ENCODE peak calls at places on chromosome 12, in six cellular contexts. P is GM12865, W is coronary artery, F is GM23338, R is astrocyte of the spinal cord, G is IMR-90. E is an unnamed sample.

GRCh38 chr12:18320036-18320617 is 58.8 kb downstream of the PIK3C2G start:
- DNase-seq in P (peak; percentile 59), G (peak; percentile 69), R (peak; percentile 75), W (no peak), F (peak; percentile 78), E (peak; percentile 69)

GRCh38 chr12:68279227-68280054 is 26.0 kb upstream of the IL22 start:
- DNase-seq in R (no peak), W (no peak), F (no peak), G (peak; percentile 28), P (no peak), E (no peak)

GRCh38 chr12:43882578-43883178 is 46.8 kb downstream of the TMEM117 start:
- DNase-seq in R (peak; percentile 65), W (no peak), G (peak; percentile 76), F (peak; percentile 79), P (peak; percentile 67), E (peak; percentile 72)

GRCh38 chr12:47867496-47867941 is 37.3 kb downstream of the VDR start:
- DNase-seq in W (no peak), G (peak; percentile 96), F (no peak), P (no peak), R (peak; percentile 90), E (peak; percentile 96)

GRCh38 chr12:106585862-106586534 is 3.2 kb downstream of the RFX4 start:
- DNase-seq in R (no peak), P (no peak), G (no peak), F (peak; percentile 86), W (no peak), E (no peak)

GRCh38 chr12:47801170-47801903 is 18.4 kb downstream of the HDAC7 start:
- DNase-seq in F (no peak), W (no peak), R (no peak), P (no peak), G (no peak), E (no peak)

GRCh38 chr12:105332925-105333324 is 2.4 kb downstream of the C12orf75 start:
- DNase-seq in W (no peak), F (no peak), P (no peak), G (no peak), R (no peak), E (no peak)

GRCh38 chr12:70083677-70084020 is 159.6 kb upstream of the CNOT2 start:
- DNase-seq in W (no peak), R (no peak), F (no peak), G (no peak), P (no peak), E (no peak)

GRCh38 chr12:119229837-119230236 is 51.1 kb downstream of the HSPB8 start:
- DNase-seq in P (peak; percentile 30), R (peak; percentile 6), F (peak; percentile 91), G (peak; percentile 42), W (no peak), E (peak; percentile 29)

GRCh38 chr12:105740970-105741725 is 397.6 kb downstream of the NUAK1 start:
- DNase-seq in F (no peak), G (peak; percentile 30), W (no peak), P (no peak), R (peak; percentile 35), E (peak; percentile 13)

GRCh38 chr12:67193705-67194104 is 75.5 kb upstream of the CAND1 start:
- DNase-seq in F (peak; percentile 70), G (peak; percentile 23), P (peak; percentile 49), R (peak; percentile 27), W (no peak), E (peak; percentile 43)

GRCh38 chr12:66947119-66947518 is 268.2 kb upstream of the GRIP1 start:
- DNase-seq in G (no peak), W (no peak), R (no peak), F (no peak), P (no peak), E (no peak)

GRCh38 chr12:22538336-22538735 is 6.0 kb downstream of the C2CD5 start:
- DNase-seq in P (no peak), W (no peak), F (no peak), G (peak; percentile 46), R (no peak), E (peak; percentile 40)

GRCh38 chr12:130526813-130527212 is 189.1 kb downstream of the PIWIL1 start:
- DNase-seq in F (peak; percentile 59), P (no peak), R (no peak), W (no peak), G (no peak), E (no peak)

GRCh38 chr12:76719171-76719631 is 44.7 kb upstream of the ZDHHC17 start:
- DNase-seq in P (no peak), G (peak; percentile 50), F (peak; percentile 24), R (no peak), W (no peak), E (peak; percentile 12)

GRCh38 chr12:19482551-19483109 is 43.3 kb downstream of the AEBP2 start:
- DNase-seq in F (peak; percentile 64), R (no peak), P (peak; percentile 93), W (no peak), G (no peak), E (no peak)

GRCh38 chr12:66130267-66131066 is at the start of gene LLPH:
- DNase-seq in F (peak; percentile 98), W (peak; percentile 87), R (peak; percentile 89), G (peak; percentile 84), P (peak; percentile 95), E (peak; percentile 80)

GRCh38 chr12:132253698-132254480 is 75.5 kb downstream of the GALNT9 start:
- DNase-seq in R (no peak), F (no peak), G (no peak), W (no peak), P (no peak), E (no peak)

GRCh38 chr12:6715130-6715529 is 8.7 kb upstream of the COPS7A start:
- DNase-seq in P (no peak), G (no peak), W (no peak), R (no peak), F (no peak), E (no peak)

GRCh38 chr12:109763201-109763841 is 49.7 kb downstream of the FAM222A start:
- DNase-seq in G (peak; percentile 58), R (peak; percentile 19), F (no peak), P (peak; percentile 35), W (peak; percentile 35), E (peak; percentile 77)

GRCh38 chr12:132955094-132955932 is 793 bp downstream of the ZNF605 start:
- DNase-seq in F (peak; percentile 52), R (peak; percentile 63), P (peak; percentile 54), W (no peak), G (peak; percentile 67), E (peak; percentile 79)

DNA sequence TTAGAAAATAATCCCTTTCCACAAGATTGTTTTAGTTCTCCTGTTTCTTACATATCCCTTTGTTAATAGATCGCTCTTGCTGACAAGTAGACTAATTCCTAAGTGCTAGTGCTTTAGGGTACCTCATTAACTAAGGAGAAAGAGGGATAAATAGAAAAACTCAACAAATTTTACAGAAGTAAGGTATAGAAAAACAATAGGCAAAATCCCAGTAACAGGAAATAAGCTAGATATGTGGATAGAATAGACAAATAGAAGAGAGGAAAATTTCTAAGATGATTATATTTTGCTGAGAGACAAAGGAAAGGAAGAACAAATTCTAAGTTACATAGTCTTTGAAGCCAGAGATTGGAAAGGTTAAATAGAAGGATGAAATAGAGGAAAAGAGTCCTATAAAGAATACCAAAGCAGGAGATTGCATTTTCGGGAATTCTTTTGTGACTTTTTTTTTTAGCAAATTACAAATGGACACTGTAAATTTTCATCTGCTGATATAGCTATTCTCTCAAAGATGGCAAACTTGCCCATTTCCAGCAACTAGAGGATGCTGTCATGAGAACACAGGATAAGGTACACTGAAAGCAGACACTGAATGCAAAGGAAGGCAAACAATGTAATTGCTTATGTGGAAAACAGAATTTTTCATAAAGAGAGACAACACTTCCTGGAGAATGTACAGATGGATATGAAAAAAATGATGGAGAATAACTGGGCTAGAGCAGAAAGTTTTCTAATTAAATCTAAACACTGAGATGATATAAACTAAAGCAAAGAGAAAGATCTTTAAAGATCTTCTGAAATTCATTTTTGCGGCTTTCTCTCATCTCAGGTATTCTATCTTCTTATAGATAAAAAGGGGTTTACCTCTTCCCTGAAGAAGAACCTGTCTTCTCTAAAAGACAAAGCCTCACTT is 765 bp downstream of the CD69 start:
- DNase-seq in P (no peak), R (no peak), F (no peak), G (no peak), W (no peak), E (no peak)
- H3K4me3 ChIP-seq in P (peak overlapping the region; percentile 65), R (no peak overlapping the region), F (no peak overlapping the region), G (no peak overlapping the region), W (no peak overlapping the region), E (no peak overlapping the region)

GRCh38 chr12:52529417-52529816 is 9.2 kb upstream of the KRT5 start:
- DNase-seq in R (no peak), P (no peak), W (no peak), F (no peak), G (no peak), E (no peak)

GRCh38 chr12:52529846-52530245 is 9.7 kb upstream of the KRT5 start:
- DNase-seq in F (no peak), R (no peak), G (no peak), W (no peak), P (no peak), E (no peak)

GRCh38 chr12:52530366-52530765 is 10.2 kb upstream of the KRT5 start:
- DNase-seq in P (no peak), W (no peak), F (no peak), R (no peak), G (no peak), E (no peak)

GRCh38 chr12:52531563-52532300 is 11.5 kb upstream of the KRT5 start:
- DNase-seq in R (no peak), F (no peak), G (no peak), P (no peak), W (no peak), E (no peak)

GRCh38 chr12:52530905-52531304 is 10.7 kb upstream of the KRT5 start:
- DNase-seq in W (no peak), G (no peak), F (no peak), P (no peak), R (no peak), E (no peak)
- TF ChIP-seq CTCF in W (no peak), G (no peak), F (no peak), P (no peak), R (no peak), E (no peak)

DNA sequence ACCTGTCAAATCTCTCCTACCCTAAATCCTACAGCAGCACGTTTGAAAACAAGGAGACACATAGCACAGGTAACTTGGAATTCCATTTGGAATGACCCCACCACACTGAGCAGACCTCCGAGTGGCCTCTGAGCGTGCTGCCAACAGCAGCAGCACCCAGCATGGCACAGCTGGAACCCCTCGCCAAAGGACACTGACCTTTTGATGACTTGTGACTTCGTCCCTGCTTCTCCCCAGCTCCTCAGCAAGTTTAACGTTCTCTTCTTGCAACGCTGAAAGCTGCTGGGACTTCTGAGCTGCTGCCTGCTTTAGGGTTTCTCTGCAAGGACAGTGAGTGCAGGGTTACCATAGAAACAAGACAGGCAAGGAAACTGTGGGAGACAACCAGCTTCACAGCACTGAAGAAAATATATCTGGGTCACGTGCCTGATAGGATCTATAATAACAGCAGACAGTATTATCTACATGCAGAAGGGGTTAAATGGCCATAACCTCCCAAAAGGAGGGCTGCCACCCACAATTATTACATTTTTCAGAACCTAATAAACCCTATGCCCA is 43.3 kb upstream of the VPS33A start:
- DNase-seq in R (no peak), W (no peak), G (peak; percentile 31), P (no peak), F (no peak), E (no peak)
- H3K4me3 ChIP-seq in R (no peak overlapping the region), W (no peak overlapping the region), G (no peak overlapping the region), P (no peak overlapping the region), F (no peak overlapping the region), E (no peak overlapping the region)

DNA sequence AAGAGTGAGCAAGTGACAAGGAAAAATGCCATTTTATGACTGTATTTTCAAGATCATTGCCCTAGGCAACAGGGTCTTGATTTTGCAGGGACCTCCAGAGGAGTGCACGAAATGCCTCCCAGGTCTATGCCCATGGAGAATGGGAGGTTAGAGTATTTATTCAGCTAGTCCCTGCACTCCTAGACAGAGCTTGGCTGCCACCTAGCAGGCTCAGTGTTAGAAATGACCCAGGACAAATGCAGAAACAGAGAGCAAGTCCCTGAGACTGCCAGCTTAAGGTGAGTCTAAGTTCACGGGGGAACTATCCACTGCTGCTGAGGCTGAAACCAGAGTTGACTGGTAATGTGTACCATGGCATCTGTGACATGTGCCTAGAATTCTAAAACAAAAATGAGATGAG is 506.4 kb downstream of the MED13L start:
- DNase-seq in F (peak; percentile 35), G (no peak), W (no peak), P (no peak), R (no peak), E (peak; percentile 12)
- TF ChIP-seq CTCF in F (peak; percentile 53), G (no peak), W (no peak), P (no peak), R (peak; percentile 6), E (peak; percentile 9)